ENCODE peak calls at places on chromosomes 16 and 17, in nine cellular contexts. Q is NCI-H1436; M is stimulated activated CD8-positive, alpha-beta memory T cell treated with anti-CD3 and anti-CD28 coated beads, Interleukin-2, amount 100 ng/mL, for 48 hours; I is cardiac muscle cell; U is NCI-H460; B is progenitor cell of endocrine pancreas; W is SJSA1; X is iPS-NIHi11; E is stimulated activated CD4-positive, alpha-beta T cell treated with anti-CD3 and anti-CD28 coated beads, Interleukin-1b, Interleukin-23, amount 100 ng/mL, for 1 hour. L is an unnamed sample.

GRCh38 chr17:50681260-50682200 is 26.2 kb downstream of the ANKRD40 start:
- DNase-seq in Q (peak), M (no peak), I (peak), U (peak), B (no peak), W (peak), X (peak), E (no peak), L (no peak)

GRCh38 chr16:72785886-72786285 is 262.0 kb downstream of the ZFHX3 start:
- DNase-seq in Q (no peak), M (no peak), I (peak), U (no peak), B (no peak), W (peak), X (no peak), E (no peak), L (no peak)

GRCh38 chr17:17350491-17351355 is 47.5 kb downstream of the NT5M start:
- DNase-seq in Q (no peak), M (no peak), I (no peak), U (no peak), B (no peak), W (no peak), X (peak), E (no peak), L (no peak)

GRCh38 chr17:30160419-30161172 is 44.0 kb downstream of the NSRP1 start:
- DNase-seq in Q (no peak), M (no peak), I (no peak), U (no peak), B (no peak), W (no peak), X (no peak), E (no peak), L (no peak)

GRCh38 chr17:2094891-2095535 is 40.1 kb downstream of the HIC1 start:
- DNase-seq in Q (no peak), M (no peak), I (peak), U (no peak), B (no peak), W (no peak), X (no peak), E (no peak), L (no peak)

GRCh38 chr16:67504190-67505021 is 21.1 kb upstream of the AGRP start:
- DNase-seq in Q (no peak), M (no peak), I (no peak), U (peak), B (no peak), W (no peak), X (no peak), E (no peak), L (no peak)

GRCh38 chr17:17403899-17404576 is 72.8 kb upstream of the MED9 start:
- DNase-seq in Q (peak), M (no peak), I (no peak), U (no peak), B (no peak), W (no peak), X (no peak), E (peak), L (no peak)

GRCh38 chr16:4862639-4863038 is 15.4 kb downstream of the UBN1 start:
- DNase-seq in Q (no peak), M (no peak), I (no peak), U (peak), B (no peak), W (no peak), X (no peak), E (no peak), L (no peak)

GRCh38 chr17:41163828-41164227 is 3.3 kb upstream of the KRTAP4-4 start:
- DNase-seq in Q (no peak), M (no peak), I (no peak), U (no peak), B (no peak), W (no peak), X (no peak), E (no peak), L (no peak)